ENCODE peak calls at places on chromosomes 13 and 19, in four cellular contexts. One of them, this sample, is unnamed.
A peak's percentile ranks its signal among the peaks of the same experiment; 100 is the strongest.

GRCh38 chr13:47017476-47017875 is 120.6 kb upstream of the HTR2A start:
- DNase-seq in CD4-positive, alpha-beta T cell: no peak
- DNase-seq in colonic mucosa: no peak
- DNase-seq in nephron progenitor cell: no peak
- DNase-seq in this sample: no peak

GRCh38 chr19:42092350-42092749 is 16.4 kb downstream of the ZNF574 start:
- DNase-seq in nephron progenitor cell: no peak
- DNase-seq in CD4-positive, alpha-beta T cell: no peak
- DNase-seq in colonic mucosa: peak; percentile 63
- DNase-seq in this sample: peak; percentile 28

GRCh38 chr19:46975918-46976782 is 43.5 kb upstream of the NPAS1 start:
- DNase-seq in nephron progenitor cell: peak; percentile 44
- DNase-seq in CD4-positive, alpha-beta T cell: no peak
- DNase-seq in colonic mucosa: peak; percentile 73
- DNase-seq in this sample: peak; percentile 86

GRCh38 chr13:52786747-52787146 is 47.1 kb upstream of the CNMD start:
- DNase-seq in nephron progenitor cell: no peak
- DNase-seq in colonic mucosa: no peak
- DNase-seq in CD4-positive, alpha-beta T cell: no peak
- DNase-seq in this sample: no peak

GRCh38 chr19:49442793-49443365 is 1.6 kb upstream of the SLC17A7 start:
- DNase-seq in nephron progenitor cell: peak; percentile 99
- DNase-seq in colonic mucosa: peak; percentile 96
- DNase-seq in CD4-positive, alpha-beta T cell: peak; percentile 60
- DNase-seq in this sample: peak; percentile 85

GRCh38 chr19:46813570-46814358 is 25.4 kb upstream of the SLC1A5 start:
- DNase-seq in nephron progenitor cell: no peak
- DNase-seq in colonic mucosa: peak; percentile 50
- DNase-seq in CD4-positive, alpha-beta T cell: no peak
- DNase-seq in this sample: no peak

GRCh38 chr19:54473071-54473941 is at the start of gene CDC42EP5:
- DNase-seq in colonic mucosa: peak; percentile 88
- DNase-seq in CD4-positive, alpha-beta T cell: no peak
- DNase-seq in nephron progenitor cell: peak; percentile 70
- DNase-seq in this sample: peak; percentile 64

GRCh38 chr13:33193428-33193974 is 92.1 kb downstream of the STARD13 start:
- DNase-seq in CD4-positive, alpha-beta T cell: no peak
- DNase-seq in nephron progenitor cell: no peak
- DNase-seq in colonic mucosa: no peak
- DNase-seq in this sample: no peak

GRCh38 chr13:75458696-75459422 is 23.1 kb downstream of the TBC1D4 start:
- DNase-seq in colonic mucosa: peak; percentile 64
- DNase-seq in CD4-positive, alpha-beta T cell: no peak
- DNase-seq in nephron progenitor cell: no peak
- DNase-seq in this sample: peak; percentile 20

GRCh38 chr19:7679017-7679720 is 1.5 kb upstream of the TRAPPC5 start:
- DNase-seq in nephron progenitor cell: no peak
- DNase-seq in CD4-positive, alpha-beta T cell: peak; percentile 80
- DNase-seq in colonic mucosa: no peak
- DNase-seq in this sample: no peak

GRCh38 chr19:55094456-55095259 is 19.0 kb downstream of the EPS8L1 start:
- DNase-seq in CD4-positive, alpha-beta T cell: no peak
- DNase-seq in colonic mucosa: no peak
- DNase-seq in nephron progenitor cell: peak; percentile 55
- DNase-seq in this sample: peak; percentile 81

GRCh38 chr19:49106648-49107135 is 7.5 kb upstream of the LIN7B start:
- DNase-seq in colonic mucosa: peak; percentile 68
- DNase-seq in nephron progenitor cell: peak; percentile 73
- DNase-seq in CD4-positive, alpha-beta T cell: peak; percentile 53
- DNase-seq in this sample: peak; percentile 81

GRCh38 chr13:75760182-75760981 is 124.3 kb downstream of the LMO7 start:
- DNase-seq in colonic mucosa: peak; percentile 81
- DNase-seq in nephron progenitor cell: no peak
- DNase-seq in CD4-positive, alpha-beta T cell: no peak
- DNase-seq in this sample: no peak

GRCh38 chr13:102690883-102691282 is 4.0 kb downstream of the METTL21C start:
- DNase-seq in CD4-positive, alpha-beta T cell: no peak
- DNase-seq in colonic mucosa: no peak
- DNase-seq in nephron progenitor cell: no peak
- DNase-seq in this sample: no peak

GRCh38 chr19:5250127-5250659 is 90.4 kb downstream of the PTPRS start:
- DNase-seq in colonic mucosa: no peak
- DNase-seq in CD4-positive, alpha-beta T cell: no peak
- DNase-seq in nephron progenitor cell: no peak
- DNase-seq in this sample: no peak

GRCh38 chr13:70849267-70849666 is 741.0 kb upstream of the KLHL1 start:
- DNase-seq in colonic mucosa: no peak
- DNase-seq in CD4-positive, alpha-beta T cell: no peak
- DNase-seq in nephron progenitor cell: no peak
- DNase-seq in this sample: no peak

GRCh38 chr13:73075546-73075945 is 16.7 kb downstream of the KLF5 start:
- DNase-seq in colonic mucosa: peak; percentile 42
- DNase-seq in nephron progenitor cell: peak; percentile 4
- DNase-seq in CD4-positive, alpha-beta T cell: no peak
- DNase-seq in this sample: peak; percentile 75

This sample was measured in ELF-1.